ENCODE peak calls at places on chromosomes 7 and 10, in nine cellular contexts. One of them, this sample, is unnamed. For H3K4me1 and H3K36me3, the result is how much of the 10 kb centered on the place peaks cover.

GRCh38 chr7:151761256-151761655 is 115.7 kb downstream of the PRKAG2 start:
- DNase-seq in thyroid gland: peak
- DNase-seq in PC-3: peak
- DNase-seq in fibroblast of lung: no peak
- DNase-seq in kidney: no peak
- DNase-seq in GM23338: no peak
- DNase-seq in ovary: no peak
- DNase-seq in CD8-positive, alpha-beta T cell: no peak
- DNase-seq in MM.1S: no peak
- DNase-seq in this sample: no peak

GRCh38 chr10:70561051-70561450 is 41.5 kb downstream of the PRF1 start:
- DNase-seq in MM.1S: no peak
- DNase-seq in kidney: peak
- DNase-seq in CD8-positive, alpha-beta T cell: no peak
- DNase-seq in thyroid gland: no peak
- DNase-seq in fibroblast of lung: peak
- DNase-seq in PC-3: no peak
- DNase-seq in GM23338: no peak
- DNase-seq in ovary: no peak
- DNase-seq in this sample: no peak

GRCh38 chr7:34823650-34824258 is 165.7 kb downstream of the NPSR1 start:
- DNase-seq in kidney: no peak
- DNase-seq in PC-3: peak
- DNase-seq in thyroid gland: peak
- DNase-seq in ovary: no peak
- DNase-seq in CD8-positive, alpha-beta T cell: peak
- DNase-seq in MM.1S: peak
- DNase-seq in fibroblast of lung: peak
- DNase-seq in GM23338: peak
- DNase-seq in this sample: no peak

GRCh38 chr7:39338716-39339115 is 227.5 kb upstream of the YAE1 start:
- DNase-seq in GM23338: no peak
- DNase-seq in CD8-positive, alpha-beta T cell: no peak
- DNase-seq in kidney: no peak
- DNase-seq in ovary: no peak
- DNase-seq in PC-3: no peak
- DNase-seq in MM.1S: no peak
- DNase-seq in thyroid gland: no peak
- DNase-seq in fibroblast of lung: no peak
- DNase-seq in this sample: no peak

GRCh38 chr10:87973635-87974034 is 110.2 kb downstream of the PTEN start:
- DNase-seq in ovary: no peak
- DNase-seq in fibroblast of lung: peak
- DNase-seq in CD8-positive, alpha-beta T cell: no peak
- DNase-seq in thyroid gland: no peak
- DNase-seq in MM.1S: no peak
- DNase-seq in PC-3: no peak
- DNase-seq in GM23338: peak
- DNase-seq in kidney: no peak
- DNase-seq in this sample: no peak

GRCh38 chr10:113683300-113683699 is 3.6 kb downstream of the CASP7 start:
- DNase-seq in ovary: no peak
- DNase-seq in thyroid gland: no peak
- DNase-seq in fibroblast of lung: no peak
- DNase-seq in MM.1S: no peak
- DNase-seq in GM23338: no peak
- DNase-seq in PC-3: no peak
- DNase-seq in CD8-positive, alpha-beta T cell: no peak
- DNase-seq in kidney: no peak
- DNase-seq in this sample: no peak

GRCh38 chr7:77258014-77258413 is 58.4 kb upstream of the FGL2 start:
- DNase-seq in MM.1S: no peak
- DNase-seq in ovary: no peak
- DNase-seq in kidney: no peak
- DNase-seq in PC-3: no peak
- DNase-seq in CD8-positive, alpha-beta T cell: no peak
- DNase-seq in fibroblast of lung: peak
- DNase-seq in GM23338: no peak
- DNase-seq in thyroid gland: no peak
- DNase-seq in this sample: no peak

GRCh38 chr10:91887075-91887899 is 22.0 kb downstream of the FGFBP3 start:
- DNase-seq in ovary: peak
- DNase-seq in GM23338: peak
- DNase-seq in CD8-positive, alpha-beta T cell: peak
- DNase-seq in fibroblast of lung: peak
- DNase-seq in PC-3: no peak
- DNase-seq in MM.1S: peak
- DNase-seq in kidney: no peak
- DNase-seq in thyroid gland: peak
- DNase-seq in this sample: peak

GRCh38 chr10:48725708-48726107 is 41.0 kb downstream of the WDFY4 start:
- DNase-seq in thyroid gland: no peak
- DNase-seq in GM23338: no peak
- DNase-seq in kidney: no peak
- DNase-seq in CD8-positive, alpha-beta T cell: no peak
- DNase-seq in ovary: no peak
- DNase-seq in fibroblast of lung: no peak
- DNase-seq in PC-3: peak
- DNase-seq in MM.1S: no peak
- DNase-seq in this sample: no peak

GRCh38 chr10:30974773-30975386 is 56.8 kb downstream of the ZNF438 start:
- DNase-seq in MM.1S: no peak
- DNase-seq in ovary: no peak
- DNase-seq in PC-3: no peak
- DNase-seq in fibroblast of lung: peak
- DNase-seq in GM23338: no peak
- DNase-seq in CD8-positive, alpha-beta T cell: no peak
- DNase-seq in kidney: no peak
- DNase-seq in thyroid gland: no peak
- DNase-seq in this sample: no peak

GRCh38 chr10:30977385-30977784 is 54.3 kb downstream of the ZNF438 start:
- DNase-seq in MM.1S: no peak
- DNase-seq in ovary: no peak
- DNase-seq in PC-3: no peak
- DNase-seq in thyroid gland: no peak
- DNase-seq in CD8-positive, alpha-beta T cell: no peak
- DNase-seq in fibroblast of lung: peak
- DNase-seq in kidney: no peak
- DNase-seq in GM23338: no peak
- DNase-seq in this sample: no peak

GRCh38 chr10:30973737-30974136 is 57.9 kb downstream of the ZNF438 start:
- DNase-seq in kidney: no peak
- DNase-seq in MM.1S: no peak
- DNase-seq in ovary: no peak
- DNase-seq in fibroblast of lung: peak
- DNase-seq in PC-3: no peak
- DNase-seq in CD8-positive, alpha-beta T cell: no peak
- DNase-seq in GM23338: no peak
- DNase-seq in thyroid gland: no peak
- DNase-seq in this sample: no peak

GRCh38 chr10:30970760-30971460 is 60.8 kb downstream of the ZNF438 start:
- DNase-seq in CD8-positive, alpha-beta T cell: no peak
- DNase-seq in fibroblast of lung: no peak
- DNase-seq in kidney: no peak
- DNase-seq in thyroid gland: no peak
- DNase-seq in ovary: no peak
- DNase-seq in MM.1S: no peak
- DNase-seq in PC-3: no peak
- DNase-seq in GM23338: no peak
- DNase-seq in this sample: no peak

DNA sequence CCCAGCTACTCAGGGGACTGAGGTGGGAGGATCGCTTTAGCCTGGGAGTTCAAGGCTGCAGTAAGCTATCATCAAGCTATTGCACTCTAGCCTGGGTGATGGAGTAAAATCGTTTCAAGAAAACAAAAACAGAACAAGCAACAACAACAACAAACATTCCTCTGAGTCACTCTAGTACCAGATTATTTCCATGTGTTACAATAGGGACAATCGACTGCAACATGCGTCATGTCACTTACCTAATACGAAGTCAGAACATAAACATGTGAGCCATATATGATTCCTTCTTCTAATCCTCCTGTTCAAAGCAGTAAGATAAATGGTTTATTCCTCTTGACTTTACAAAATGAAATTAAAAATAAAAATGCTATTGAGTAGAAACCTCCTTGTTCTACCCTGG is 57.3 kb downstream of the ZNF438 start:
- DNase-seq in MM.1S: no peak
- DNase-seq in thyroid gland: no peak
- DNase-seq in PC-3: no peak
- DNase-seq in GM23338: no peak
- DNase-seq in kidney: no peak
- DNase-seq in ovary: no peak
- DNase-seq in fibroblast of lung: peak
- DNase-seq in CD8-positive, alpha-beta T cell: no peak
- DNase-seq in this sample: no peak
- H3K27ac ChIP-seq in MM.1S: no peak
- H3K27ac ChIP-seq in thyroid gland: no peak
- H3K27ac ChIP-seq in PC-3: no peak
- H3K27ac ChIP-seq in GM23338: no peak
- H3K27ac ChIP-seq in kidney: no peak
- H3K27ac ChIP-seq in ovary: no peak
- H3K27ac ChIP-seq in fibroblast of lung: no peak
- H3K27ac ChIP-seq in CD8-positive, alpha-beta T cell: no peak
- H3K27ac ChIP-seq in this sample: peak

GRCh38 chr7:142800699-142801260 is 30.0 kb downstream of the PRSS2 start:
- DNase-seq in MM.1S: no peak
- DNase-seq in CD8-positive, alpha-beta T cell: no peak
- DNase-seq in PC-3: no peak
- DNase-seq in fibroblast of lung: no peak
- DNase-seq in ovary: no peak
- DNase-seq in thyroid gland: no peak
- DNase-seq in kidney: no peak
- DNase-seq in GM23338: no peak
- DNase-seq in this sample: no peak

GRCh38 chr7:142798451-142799438 is 28.0 kb downstream of the PRSS2 start:
- DNase-seq in thyroid gland: no peak
- DNase-seq in PC-3: no peak
- DNase-seq in fibroblast of lung: no peak
- DNase-seq in MM.1S: no peak
- DNase-seq in ovary: no peak
- DNase-seq in GM23338: no peak
- DNase-seq in kidney: no peak
- DNase-seq in CD8-positive, alpha-beta T cell: no peak
- DNase-seq in this sample: no peak

GRCh38 chr7:142799483-142799882 is 28.7 kb downstream of the PRSS2 start:
- DNase-seq in MM.1S: no peak
- DNase-seq in PC-3: no peak
- DNase-seq in GM23338: no peak
- DNase-seq in thyroid gland: no peak
- DNase-seq in ovary: no peak
- DNase-seq in kidney: no peak
- DNase-seq in CD8-positive, alpha-beta T cell: no peak
- DNase-seq in fibroblast of lung: no peak
- DNase-seq in this sample: no peak

GRCh38 chr7:142801601-142802295 is 31.0 kb downstream of the PRSS2 start:
- DNase-seq in CD8-positive, alpha-beta T cell: no peak
- DNase-seq in PC-3: no peak
- DNase-seq in fibroblast of lung: no peak
- DNase-seq in GM23338: no peak
- DNase-seq in kidney: no peak
- DNase-seq in ovary: no peak
- DNase-seq in thyroid gland: no peak
- DNase-seq in MM.1S: no peak
- DNase-seq in this sample: no peak

GRCh38 chr7:142800103-142800502 is 29.3 kb downstream of the PRSS2 start:
- DNase-seq in kidney: no peak
- DNase-seq in CD8-positive, alpha-beta T cell: no peak
- DNase-seq in fibroblast of lung: no peak
- DNase-seq in PC-3: no peak
- DNase-seq in GM23338: no peak
- DNase-seq in ovary: no peak
- DNase-seq in thyroid gland: no peak
- DNase-seq in MM.1S: no peak
- DNase-seq in this sample: no peak
- H3K4me1 ChIP-seq in kidney: under half
- H3K4me1 ChIP-seq in CD8-positive, alpha-beta T cell: half or more
- H3K4me1 ChIP-seq in fibroblast of lung: under half
- H3K4me1 ChIP-seq in PC-3: under half
- H3K4me1 ChIP-seq in GM23338: under half
- H3K4me1 ChIP-seq in ovary: under half
- H3K4me1 ChIP-seq in thyroid gland: under half
- H3K4me1 ChIP-seq in MM.1S: under half
- H3K4me1 ChIP-seq in this sample: under half

DNA sequence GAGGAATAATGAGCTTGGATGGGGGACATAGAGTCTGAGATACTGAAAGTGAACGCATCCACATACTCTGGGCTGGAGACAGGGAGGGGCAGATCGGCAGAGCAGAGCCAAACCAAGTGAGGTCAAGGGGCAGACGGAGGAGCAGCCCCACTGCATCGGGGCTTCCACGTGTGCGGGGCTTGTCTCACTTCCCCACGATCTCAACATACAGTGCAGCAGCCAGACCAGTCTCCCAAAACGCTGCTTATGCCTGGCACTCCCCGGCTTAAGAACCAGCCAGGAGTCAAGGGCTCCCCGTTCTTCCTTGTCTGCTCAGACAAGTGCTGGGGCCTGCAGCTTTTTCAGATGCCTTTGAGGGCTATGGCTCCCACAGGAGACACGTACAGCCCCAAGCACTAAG is 43.6 kb downstream of the PARP12 start:
- DNase-seq in CD8-positive, alpha-beta T cell: no peak
- DNase-seq in PC-3: no peak
- DNase-seq in fibroblast of lung: no peak
- DNase-seq in kidney: no peak
- DNase-seq in GM23338: no peak
- DNase-seq in thyroid gland: no peak
- DNase-seq in MM.1S: no peak
- DNase-seq in ovary: no peak
- DNase-seq in this sample: no peak
- H3K36me3 ChIP-seq in CD8-positive, alpha-beta T cell: under half
- H3K36me3 ChIP-seq in PC-3: under half
- H3K36me3 ChIP-seq in fibroblast of lung: under half
- H3K36me3 ChIP-seq in kidney: under half
- H3K36me3 ChIP-seq in GM23338: under half
- H3K36me3 ChIP-seq in thyroid gland: under half
- H3K36me3 ChIP-seq in MM.1S: under half
- H3K36me3 ChIP-seq in ovary: under half
- H3K36me3 ChIP-seq in this sample: under half

DNA sequence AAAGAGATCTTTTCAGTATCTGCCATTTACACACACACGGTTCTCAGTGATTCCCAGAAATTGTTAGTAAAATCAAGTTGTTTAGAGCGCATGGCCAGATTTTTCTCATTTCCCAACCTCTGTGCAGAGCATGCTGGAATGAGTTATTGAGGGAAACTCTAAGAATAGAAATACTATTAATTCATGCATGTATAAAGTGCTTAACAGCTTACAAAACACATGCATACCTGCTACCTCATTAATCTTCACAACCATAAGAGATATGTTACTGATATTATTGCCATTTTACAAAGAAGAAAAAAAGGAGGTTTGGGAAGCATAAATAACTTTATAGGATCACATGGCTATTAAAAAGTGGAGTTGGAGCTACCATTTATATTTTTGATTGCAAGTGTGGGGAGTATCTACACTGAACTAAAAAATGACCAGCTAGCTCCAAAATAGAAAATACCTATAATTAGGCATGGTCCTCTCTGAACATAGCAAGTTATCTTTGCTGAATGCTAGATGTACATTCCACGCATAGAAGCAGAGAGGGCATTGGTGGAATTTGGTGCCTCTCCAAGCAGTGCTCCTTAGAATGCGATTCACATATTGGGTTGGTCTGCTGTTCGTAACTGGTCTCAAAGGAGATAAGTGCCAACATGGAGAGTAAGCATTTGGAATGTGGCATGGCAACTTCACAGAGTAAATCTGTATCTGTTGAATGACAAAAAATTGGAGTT is 196.4 kb downstream of the PTN start:
- DNase-seq in GM23338: no peak
- DNase-seq in thyroid gland: no peak
- DNase-seq in PC-3: no peak
- DNase-seq in fibroblast of lung: no peak
- DNase-seq in MM.1S: no peak
- DNase-seq in ovary: no peak
- DNase-seq in kidney: no peak
- DNase-seq in CD8-positive, alpha-beta T cell: no peak
- DNase-seq in this sample: no peak
- H3K27ac ChIP-seq in GM23338: no peak
- H3K27ac ChIP-seq in thyroid gland: no peak
- H3K27ac ChIP-seq in PC-3: peak
- H3K27ac ChIP-seq in fibroblast of lung: peak
- H3K27ac ChIP-seq in MM.1S: no peak
- H3K27ac ChIP-seq in ovary: no peak
- H3K27ac ChIP-seq in kidney: no peak
- H3K27ac ChIP-seq in CD8-positive, alpha-beta T cell: no peak
- H3K27ac ChIP-seq in this sample: no peak

This sample was measured in tibial nerve.